ENCODE peak calls at places on chromosomes 3 and 15, in four cellular contexts. H is heart left ventricle, A is gastrocnemius medialis, F is GM12878. Q is an unnamed sample.

GRCh38 chr3:185846041-185846440 is 21.2 kb upstream of the IGF2BP2 start:
- ATAC-seq in F (no peak), A (no peak), H (no peak), Q (no peak)

GRCh38 chr3:58565621-58566397 is 11.4 kb downstream of the FAM107A start:
- ATAC-seq in H (no peak), F (no peak), A (no peak), Q (no peak)

GRCh38 chr3:193905993-193906396 is 230.0 kb upstream of the HES1 start:
- ATAC-seq in H (no peak), F (no peak), A (peak), Q (no peak)

GRCh38 chr15:52139599-52140462 is 27.3 kb upstream of the BCL2L10 start:
- ATAC-seq in H (no peak), A (peak), F (peak), Q (peak)

GRCh38 chr3:36792342-36792741 is 28.0 kb upstream of the DCLK3 start:
- ATAC-seq in H (peak), A (no peak), F (peak), Q (no peak)

GRCh38 chr3:140568842-140569520 is 108.9 kb upstream of the TRIM42 start:
- ATAC-seq in A (no peak), F (no peak), H (peak), Q (no peak)

GRCh38 chr3:100107227-100107626 is 7.1 kb downstream of the FILIP1L start:
- ATAC-seq in F (no peak), H (no peak), A (no peak), Q (no peak)

GRCh38 chr15:76162784-76163428 is 103.1 kb downstream of the TMEM266 start:
- ATAC-seq in F (no peak), H (peak), A (peak), Q (peak)

GRCh38 chr3:21484323-21485154 is 266.5 kb downstream of the ZNF385D start:
- ATAC-seq in H (no peak), A (no peak), F (peak), Q (peak)

GRCh38 chr15:96428742-96429141 is 98.2 kb downstream of the NR2F2 start:
- ATAC-seq in H (peak), A (peak), F (no peak), Q (peak)

GRCh38 chr15:90924375-90924774 is 8.0 kb downstream of the HDDC3 start:
- ATAC-seq in H (no peak), F (peak), A (no peak), Q (no peak)

GRCh38 chr3:128344046-128344368 is 122.7 kb downstream of the DNAJB8 start:
- ATAC-seq in A (no peak), F (no peak), H (no peak), Q (no peak)

DNA sequence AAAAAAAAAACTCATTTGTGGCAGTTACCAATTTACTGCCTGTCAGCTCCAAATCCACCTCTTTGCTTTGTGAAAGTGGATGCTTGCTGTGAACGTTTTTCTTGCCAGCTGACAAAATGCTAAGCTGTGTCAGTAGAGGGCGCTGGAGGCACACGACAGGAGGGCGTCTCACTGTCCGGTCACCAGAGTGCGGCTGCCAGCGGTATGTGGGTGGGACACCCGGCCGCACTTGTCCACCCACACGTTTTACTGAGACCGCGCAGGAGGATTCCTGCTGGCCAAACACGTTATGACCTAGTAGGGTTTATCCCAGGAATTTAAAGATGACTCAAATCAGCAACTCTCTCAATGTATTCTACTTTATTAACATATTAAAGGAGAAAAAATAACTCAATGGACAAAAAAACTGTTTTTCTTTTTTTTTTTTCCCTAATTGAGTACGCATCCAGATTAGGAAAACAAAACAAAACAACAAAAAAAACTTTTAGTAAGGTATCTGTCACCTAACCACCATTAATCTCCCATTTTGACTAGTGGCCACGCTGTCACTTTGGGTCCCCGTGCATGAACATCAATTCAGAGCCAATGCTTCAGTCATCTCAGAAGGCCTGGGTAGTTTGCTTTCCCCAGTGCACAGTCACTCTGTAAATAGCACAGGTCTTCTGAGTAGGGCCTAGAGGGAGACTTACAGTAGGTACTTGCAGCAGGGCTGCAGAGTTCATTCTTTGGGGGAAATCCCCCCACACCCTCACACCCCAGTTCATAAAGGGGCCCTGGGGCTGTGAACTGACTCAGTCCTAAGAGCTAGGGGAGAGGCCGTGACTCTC is 43.8 kb upstream of the RPL35A start:
- ATAC-seq in F (peak), H (peak), A (peak), Q (peak)
- TF ChIP-seq POLR2A in F (no peak), H (no peak), A (no peak), Q (no peak)

GRCh38 chr3:9916734-9917680 is at the start of gene IL17RC:
- ATAC-seq in F (peak), H (peak), A (peak), Q (peak)

GRCh38 chr3:9914011-9914410 is 2.9 kb upstream of the IL17RC start:
- ATAC-seq in H (no peak), F (no peak), A (no peak), Q (no peak)

GRCh38 chr3:9916346-9916733 is 558 bp upstream of the IL17RC start:
- ATAC-seq in A (peak), F (no peak), H (no peak), Q (peak)

GRCh38 chr3:9914559-9915251 is 2.2 kb upstream of the IL17RC start:
- ATAC-seq in H (no peak), A (no peak), F (no peak), Q (no peak)

DNA sequence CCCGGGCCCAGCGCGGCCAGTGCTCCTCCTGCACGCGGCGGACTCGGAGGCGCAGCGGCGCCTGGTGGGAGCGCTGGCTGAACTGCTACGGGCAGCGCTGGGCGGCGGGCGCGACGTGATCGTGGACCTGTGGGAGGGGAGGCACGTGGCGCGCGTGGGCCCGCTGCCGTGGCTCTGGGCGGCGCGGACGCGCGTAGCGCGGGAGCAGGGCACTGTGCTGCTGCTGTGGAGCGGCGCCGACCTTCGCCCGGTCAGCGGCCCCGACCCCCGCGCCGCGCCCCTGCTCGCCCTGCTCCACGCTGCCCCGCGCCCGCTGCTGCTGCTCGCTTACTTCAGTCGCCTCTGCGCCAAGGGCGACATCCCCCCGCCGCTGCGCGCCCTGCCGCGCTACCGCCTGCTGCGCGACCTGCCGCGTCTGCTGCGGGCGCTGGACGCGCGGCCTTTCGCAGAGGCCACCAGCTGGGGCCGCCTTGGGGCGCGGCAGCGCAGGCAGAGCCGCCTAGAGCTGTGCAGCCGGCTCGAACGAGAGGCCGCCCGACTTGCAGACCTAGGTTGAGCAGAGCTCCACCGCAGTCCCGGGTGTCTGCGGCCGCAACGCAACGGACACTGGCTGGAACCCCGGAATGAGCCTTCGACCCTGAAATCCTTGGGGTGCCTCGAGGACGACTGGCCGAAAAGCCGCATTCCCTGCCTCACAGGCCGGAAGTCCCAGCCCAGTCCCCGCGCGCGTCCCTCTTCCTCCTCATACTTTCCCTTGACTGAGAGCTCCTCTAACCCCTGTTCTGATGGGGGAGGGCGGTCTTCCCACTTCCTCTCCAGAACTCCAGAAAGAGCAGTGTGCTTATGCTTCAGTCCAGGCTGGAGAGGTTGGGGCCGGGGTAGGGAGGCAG is 1.4 kb upstream of the IL17RC start:
- ATAC-seq in F (peak), H (peak), A (peak), Q (peak)
- TF ChIP-seq POLR2A in F (no peak), H (peak), A (no peak), Q (no peak)

GRCh38 chr3:189690237-189690636 is 59.0 kb downstream of the TP63 start:
- ATAC-seq in A (no peak), H (no peak), F (no peak), Q (no peak)
- TF ChIP-seq POLR2A in A (no peak), H (no peak), F (no peak), Q (no peak)

GRCh38 chr15:25438601-25439455 is at the start of gene UBE3A:
- ATAC-seq in H (peak), F (peak), A (peak), Q (peak)
- TF ChIP-seq POLR2A in H (peak), F (peak), A (peak), Q (peak)

GRCh38 chr15:38564557-38565286 is at the start of gene RASGRP1:
- ATAC-seq in F (peak), H (no peak), A (peak), Q (peak)
- TF ChIP-seq POLR2A in F (peak), H (no peak), A (no peak), Q (no peak)